ENCODE peak calls at places on chromosomes 2 and 18, in four cellular contexts. One of them, this sample, is unnamed.

GRCh38 chr2:64888591-64889309 is 100.4 kb upstream of the SLC1A4 start:
- DNase-seq in ovary: no peak
- DNase-seq in GM12891: no peak
- DNase-seq in uterus: no peak
- DNase-seq in this sample: peak

GRCh38 chr2:46039543-46040303 is 257.5 kb upstream of the EPAS1 start:
- DNase-seq in ovary: no peak
- DNase-seq in GM12891: no peak
- DNase-seq in uterus: no peak
- DNase-seq in this sample: no peak

GRCh38 chr2:8633735-8634313 is 48.0 kb upstream of the ID2 start:
- DNase-seq in ovary: no peak
- DNase-seq in GM12891: no peak
- DNase-seq in uterus: no peak
- DNase-seq in this sample: peak

GRCh38 chr2:196335238-196335637 is 163.9 kb upstream of the STK17B start:
- DNase-seq in ovary: no peak
- DNase-seq in GM12891: no peak
- DNase-seq in uterus: no peak
- DNase-seq in this sample: peak

GRCh38 chr18:63320690-63321265 is 1.2 kb upstream of the BCL2 start:
- DNase-seq in ovary: peak
- DNase-seq in GM12891: no peak
- DNase-seq in uterus: peak
- DNase-seq in this sample: no peak

GRCh38 chr2:159712929-159713575 is 746 bp downstream of the MARCHF7 start:
- DNase-seq in ovary: no peak
- DNase-seq in GM12891: peak
- DNase-seq in uterus: no peak
- DNase-seq in this sample: no peak

GRCh38 chr2:96512341-96512740 is 7.2 kb upstream of the NEURL3 start:
- DNase-seq in ovary: no peak
- DNase-seq in GM12891: no peak
- DNase-seq in uterus: no peak
- DNase-seq in this sample: no peak

GRCh38 chr2:86078801-86079545 is 26.7 kb downstream of the POLR1A start:
- DNase-seq in ovary: no peak
- DNase-seq in GM12891: no peak
- DNase-seq in uterus: peak
- DNase-seq in this sample: no peak

GRCh38 chr18:78998350-78999055 is 18.9 kb downstream of the SALL3 start:
- DNase-seq in ovary: no peak
- DNase-seq in GM12891: no peak
- DNase-seq in uterus: no peak
- DNase-seq in this sample: no peak

GRCh38 chr18:21598726-21599584 is 1.5 kb downstream of the ESCO1 start:
- DNase-seq in ovary: peak
- DNase-seq in GM12891: no peak
- DNase-seq in uterus: no peak
- DNase-seq in this sample: no peak

GRCh38 chr2:103230813-103231212 is 469.0 kb downstream of the TMEM182 start:
- DNase-seq in ovary: no peak
- DNase-seq in GM12891: no peak
- DNase-seq in uterus: no peak
- DNase-seq in this sample: no peak

GRCh38 chr2:14936436-14936835 is 303.9 kb downstream of the LRATD1 start:
- DNase-seq in ovary: no peak
- DNase-seq in GM12891: no peak
- DNase-seq in uterus: no peak
- DNase-seq in this sample: no peak

GRCh38 chr18:77025123-77025522 is 107.5 kb downstream of the MBP start:
- DNase-seq in ovary: no peak
- DNase-seq in GM12891: no peak
- DNase-seq in uterus: no peak
- DNase-seq in this sample: no peak

GRCh38 chr2:70541481-70542020 is 12.1 kb downstream of the TGFA start:
- DNase-seq in ovary: no peak
- DNase-seq in GM12891: no peak
- DNase-seq in uterus: no peak
- DNase-seq in this sample: peak

GRCh38 chr2:239150125-239151011 is 250.5 kb downstream of the HDAC4 start:
- DNase-seq in ovary: no peak
- DNase-seq in GM12891: no peak
- DNase-seq in uterus: peak
- DNase-seq in this sample: no peak

GRCh38 chr2:169363570-169364150 is 1.3 kb upstream of the LRP2 start:
- DNase-seq in ovary: peak
- DNase-seq in GM12891: no peak
- DNase-seq in uterus: no peak
- DNase-seq in this sample: no peak

GRCh38 chr2:33363599-33364300 is 112.7 kb upstream of the RASGRP3 start:
- DNase-seq in ovary: no peak
- DNase-seq in GM12891: no peak
- DNase-seq in uterus: no peak
- DNase-seq in this sample: peak

GRCh38 chr18:48991299-48992055 is 40.7 kb upstream of the SMAD7 start:
- DNase-seq in ovary: no peak
- DNase-seq in GM12891: no peak
- DNase-seq in uterus: no peak
- DNase-seq in this sample: no peak

GRCh38 chr2:43110442-43110871 is 115.9 kb downstream of the ZFP36L2 start:
- DNase-seq in ovary: peak
- DNase-seq in GM12891: no peak
- DNase-seq in uterus: no peak
- DNase-seq in this sample: no peak

GRCh38 chr2:37740330-37740729 is 68.9 kb upstream of the CDC42EP3 start:
- DNase-seq in ovary: no peak
- DNase-seq in GM12891: no peak
- DNase-seq in uterus: no peak
- DNase-seq in this sample: no peak

GRCh38 chr18:46461993-46462392 is 195.0 kb downstream of the LOXHD1 start:
- DNase-seq in ovary: no peak
- DNase-seq in GM12891: no peak
- DNase-seq in uterus: no peak
- DNase-seq in this sample: no peak

GRCh38 chr2:99442837-99443236 is 47.0 kb downstream of the REV1 start:
- DNase-seq in ovary: no peak
- DNase-seq in GM12891: no peak
- DNase-seq in uterus: no peak
- DNase-seq in this sample: no peak

GRCh38 chr2:233142355-233142897 is 82.3 kb downstream of the INPP5D start:
- DNase-seq in ovary: no peak
- DNase-seq in GM12891: peak
- DNase-seq in uterus: no peak
- DNase-seq in this sample: no peak

GRCh38 chr2:232372231-232373208 is 6.0 kb upstream of the ALPP start:
- DNase-seq in ovary: peak
- DNase-seq in GM12891: no peak
- DNase-seq in uterus: no peak
- DNase-seq in this sample: peak

GRCh38 chr2:62352031-62352430 is 154.0 kb downstream of the TMEM17 start:
- DNase-seq in ovary: no peak
- DNase-seq in GM12891: no peak
- DNase-seq in uterus: no peak
- DNase-seq in this sample: no peak

DNA sequence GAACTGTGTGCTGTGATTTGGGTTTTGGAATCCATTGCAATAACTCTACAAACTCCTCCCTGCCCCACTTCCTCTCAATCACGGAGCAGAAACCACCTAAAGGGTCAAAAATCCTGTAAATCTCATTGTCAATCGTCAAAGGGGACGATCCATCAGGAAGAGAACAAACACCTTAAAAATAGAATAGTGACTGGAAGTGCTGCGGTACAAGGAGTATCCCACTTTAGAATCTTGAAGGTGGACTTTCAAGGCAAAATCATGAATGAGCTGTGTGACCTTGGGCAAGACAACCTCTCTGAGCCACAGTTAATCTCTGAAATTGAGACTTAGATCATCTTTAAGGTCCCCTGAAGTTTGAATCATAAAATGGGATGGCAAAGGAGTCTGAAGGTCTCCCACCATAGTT is 5.9 kb downstream of the PMAIP1 start:
- DNase-seq in ovary: no peak
- DNase-seq in GM12891: no peak
- DNase-seq in uterus: no peak
- DNase-seq in this sample: no peak
- TF ChIP-seq POLR2A in ovary: no peak
- TF ChIP-seq POLR2A in GM12891: no peak
- TF ChIP-seq POLR2A in uterus: no peak
- TF ChIP-seq POLR2A in this sample: no peak

DNA sequence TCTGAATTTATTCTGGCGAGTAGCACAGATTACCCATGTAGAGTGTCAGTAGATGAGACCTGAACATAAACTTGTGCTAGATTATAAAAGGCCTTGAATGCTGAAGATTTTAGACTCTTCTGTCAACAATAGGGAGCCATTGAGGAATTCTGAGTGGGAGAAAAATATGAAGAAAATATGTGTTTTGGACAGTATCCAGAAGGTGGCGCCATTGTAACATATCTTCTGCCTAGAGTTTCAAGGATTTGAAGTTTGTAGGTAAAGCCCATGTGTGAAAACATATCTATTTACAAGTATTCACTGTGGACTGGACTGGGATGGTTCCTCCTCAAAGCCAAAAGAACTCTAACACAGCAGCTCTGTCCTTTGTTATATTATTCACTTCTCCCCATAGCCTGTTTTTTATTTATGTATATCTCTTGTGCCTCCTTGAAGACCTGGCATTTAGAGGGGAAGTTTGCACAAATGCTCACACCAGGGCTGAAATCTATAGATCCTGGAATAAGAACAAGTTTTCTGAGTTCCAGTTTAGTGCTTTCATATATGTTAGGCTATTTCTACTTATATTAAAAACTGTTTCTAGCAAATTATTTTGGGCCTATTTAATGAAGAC is 124.9 kb downstream of the RDH14 start:
- DNase-seq in ovary: no peak
- DNase-seq in GM12891: peak
- DNase-seq in uterus: peak
- DNase-seq in this sample: no peak
- TF ChIP-seq POLR2A in ovary: no peak
- TF ChIP-seq POLR2A in GM12891: no peak
- TF ChIP-seq POLR2A in uterus: no peak
- TF ChIP-seq POLR2A in this sample: no peak

GRCh38 chr2:69180974-69181373 is 168.0 kb downstream of the ANTXR1 start:
- DNase-seq in ovary: no peak
- DNase-seq in GM12891: no peak
- DNase-seq in uterus: no peak
- DNase-seq in this sample: no peak

GRCh38 chr2:69177063-69177771 is 164.2 kb downstream of the ANTXR1 start:
- DNase-seq in ovary: peak
- DNase-seq in GM12891: no peak
- DNase-seq in uterus: peak
- DNase-seq in this sample: no peak

GRCh38 chr2:69180227-69180626 is 167.2 kb downstream of the ANTXR1 start:
- DNase-seq in ovary: no peak
- DNase-seq in GM12891: no peak
- DNase-seq in uterus: no peak
- DNase-seq in this sample: no peak

GRCh38 chr2:69175795-69176715 is 163.1 kb downstream of the ANTXR1 start:
- DNase-seq in ovary: no peak
- DNase-seq in GM12891: no peak
- DNase-seq in uterus: no peak
- DNase-seq in this sample: no peak

GRCh38 chr2:69177785-69178636 is 165.0 kb downstream of the ANTXR1 start:
- DNase-seq in ovary: peak
- DNase-seq in GM12891: no peak
- DNase-seq in uterus: peak
- DNase-seq in this sample: peak
- TF ChIP-seq POLR2A in ovary: peak
- TF ChIP-seq POLR2A in GM12891: no peak
- TF ChIP-seq POLR2A in uterus: peak
- TF ChIP-seq POLR2A in this sample: no peak

GRCh38 chr2:74222300-74222650 is 23.9 kb downstream of the MTHFD2 start:
- DNase-seq in ovary: no peak
- DNase-seq in GM12891: no peak
- DNase-seq in uterus: no peak
- DNase-seq in this sample: no peak
- TF ChIP-seq POLR2A in ovary: no peak
- TF ChIP-seq POLR2A in GM12891: peak
- TF ChIP-seq POLR2A in uterus: no peak
- TF ChIP-seq POLR2A in this sample: no peak

GRCh38 chr2:280655-281110 is 7.2 kb downstream of the ALKAL2 start:
- DNase-seq in ovary: peak
- DNase-seq in GM12891: no peak
- DNase-seq in uterus: no peak
- DNase-seq in this sample: no peak

GRCh38 chr2:279366-279765 is 8.5 kb downstream of the ALKAL2 start:
- DNase-seq in ovary: no peak
- DNase-seq in GM12891: no peak
- DNase-seq in uterus: no peak
- DNase-seq in this sample: no peak

GRCh38 chr2:282693-283263 is 5.1 kb downstream of the ALKAL2 start:
- DNase-seq in ovary: no peak
- DNase-seq in GM12891: no peak
- DNase-seq in uterus: no peak
- DNase-seq in this sample: no peak

GRCh38 chr2:279956-280654 is 7.8 kb downstream of the ALKAL2 start:
- DNase-seq in ovary: no peak
- DNase-seq in GM12891: no peak
- DNase-seq in uterus: no peak
- DNase-seq in this sample: no peak

GRCh38 chr2:281381-281780 is 6.5 kb downstream of the ALKAL2 start:
- DNase-seq in ovary: no peak
- DNase-seq in GM12891: no peak
- DNase-seq in uterus: no peak
- DNase-seq in this sample: no peak
- TF ChIP-seq POLR2A in ovary: no peak
- TF ChIP-seq POLR2A in GM12891: no peak
- TF ChIP-seq POLR2A in uterus: no peak
- TF ChIP-seq POLR2A in this sample: no peak

GRCh38 chr2:241496904-241497877 is 11.2 kb downstream of the STK25 start:
- DNase-seq in ovary: no peak
- DNase-seq in GM12891: no peak
- DNase-seq in uterus: no peak
- DNase-seq in this sample: no peak
- TF ChIP-seq POLR2A in ovary: no peak
- TF ChIP-seq POLR2A in GM12891: no peak
- TF ChIP-seq POLR2A in uterus: no peak
- TF ChIP-seq POLR2A in this sample: no peak

DNA sequence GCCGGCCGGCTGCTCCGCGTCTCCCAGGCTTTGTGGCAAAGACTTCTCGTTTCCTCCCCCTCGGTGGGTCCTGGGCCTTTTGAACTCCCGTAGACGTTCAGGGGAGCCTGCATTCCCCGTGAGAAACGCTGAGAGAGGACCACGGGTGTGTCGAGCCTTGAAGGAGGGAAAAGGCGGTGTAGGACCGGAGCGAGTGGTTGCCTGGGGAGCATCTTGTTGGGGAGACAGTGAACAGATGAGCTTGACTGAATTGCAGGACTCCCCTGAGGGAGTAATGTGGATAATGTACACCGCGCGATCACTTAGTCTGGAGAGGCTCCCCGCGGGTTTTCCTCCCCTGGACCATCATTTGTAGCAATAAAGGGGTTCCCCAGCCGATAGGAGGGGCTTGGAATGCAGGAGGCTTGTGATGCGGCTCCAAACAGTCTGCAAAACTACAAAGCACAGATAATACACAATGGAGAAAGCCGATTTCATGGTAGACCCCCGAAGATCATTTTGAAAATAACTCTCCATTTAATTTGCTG is 769 bp downstream of the ALMS1 start:
- DNase-seq in ovary: no peak
- DNase-seq in GM12891: no peak
- DNase-seq in uterus: no peak
- DNase-seq in this sample: no peak
- TF ChIP-seq POLR2A in ovary: no peak
- TF ChIP-seq POLR2A in GM12891: peak
- TF ChIP-seq POLR2A in uterus: no peak
- TF ChIP-seq POLR2A in this sample: peak

This sample was measured in H54.